ENCODE peak calls at places on chromosomes 12 and 14, in five cellular contexts. One of them, this sample, is unnamed. For H3K27me3 and H4K20me1, the result is how much of the 10 kb centered on the place peaks cover.

GRCh38 chr14:71354801-71355200 is 447.5 kb downstream of the PCNX1 start:
- DNase-seq in fibroblast of lung: peak
- DNase-seq in GM23338: peak
- DNase-seq in neural progenitor cell: peak
- DNase-seq in PC-3: peak
- DNase-seq in this sample: no peak

GRCh38 chr14:77763978-77764377 is 3.0 kb upstream of the SNW1 start:
- DNase-seq in GM23338: no peak
- DNase-seq in fibroblast of lung: no peak
- DNase-seq in PC-3: no peak
- DNase-seq in neural progenitor cell: peak
- DNase-seq in this sample: no peak

GRCh38 chr12:116372815-116373214 is 95.3 kb upstream of the MED13L start:
- DNase-seq in GM23338: no peak
- DNase-seq in PC-3: no peak
- DNase-seq in neural progenitor cell: no peak
- DNase-seq in fibroblast of lung: peak
- DNase-seq in this sample: no peak

GRCh38 chr12:73072214-73072613 is 800.0 kb downstream of the TRHDE start:
- DNase-seq in GM23338: no peak
- DNase-seq in neural progenitor cell: no peak
- DNase-seq in PC-3: no peak
- DNase-seq in fibroblast of lung: no peak
- DNase-seq in this sample: no peak

GRCh38 chr12:110670161-110670701 is 18.7 kb downstream of the HVCN1 start:
- DNase-seq in neural progenitor cell: no peak
- DNase-seq in PC-3: no peak
- DNase-seq in GM23338: no peak
- DNase-seq in fibroblast of lung: no peak
- DNase-seq in this sample: no peak

GRCh38 chr12:108597559-108598471 is at the start of gene TMEM119:
- DNase-seq in fibroblast of lung: peak
- DNase-seq in GM23338: no peak
- DNase-seq in neural progenitor cell: peak
- DNase-seq in PC-3: no peak
- DNase-seq in this sample: no peak

GRCh38 chr12:123056053-123056452 is 75.6 kb downstream of the ARL6IP4 start:
- DNase-seq in PC-3: no peak
- DNase-seq in fibroblast of lung: peak
- DNase-seq in neural progenitor cell: no peak
- DNase-seq in GM23338: no peak
- DNase-seq in this sample: peak

GRCh38 chr14:50451854-50452253 is 55.2 kb upstream of the CDKL1 start:
- DNase-seq in GM23338: no peak
- DNase-seq in neural progenitor cell: no peak
- DNase-seq in PC-3: no peak
- DNase-seq in fibroblast of lung: no peak
- DNase-seq in this sample: no peak

GRCh38 chr12:47938093-47938492 is 25.3 kb upstream of the TMEM106C start:
- DNase-seq in GM23338: no peak
- DNase-seq in neural progenitor cell: no peak
- DNase-seq in PC-3: peak
- DNase-seq in fibroblast of lung: peak
- DNase-seq in this sample: peak

GRCh38 chr14:96084796-96085195 is 45.6 kb downstream of the C14orf132 start:
- DNase-seq in neural progenitor cell: no peak
- DNase-seq in PC-3: no peak
- DNase-seq in fibroblast of lung: no peak
- DNase-seq in GM23338: no peak
- DNase-seq in this sample: no peak

GRCh38 chr12:19212245-19212644 is 82.7 kb downstream of the PLEKHA5 start:
- DNase-seq in neural progenitor cell: no peak
- DNase-seq in GM23338: no peak
- DNase-seq in PC-3: no peak
- DNase-seq in fibroblast of lung: no peak
- DNase-seq in this sample: no peak

GRCh38 chr14:92004062-92004461 is 35.8 kb downstream of the TRIP11 start:
- DNase-seq in PC-3: peak
- DNase-seq in GM23338: no peak
- DNase-seq in fibroblast of lung: no peak
- DNase-seq in neural progenitor cell: no peak
- DNase-seq in this sample: no peak

GRCh38 chr12:1306817-1307216 is 287.6 kb downstream of the FBXL14 start:
- DNase-seq in PC-3: no peak
- DNase-seq in fibroblast of lung: no peak
- DNase-seq in neural progenitor cell: no peak
- DNase-seq in GM23338: no peak
- DNase-seq in this sample: no peak

GRCh38 chr12:11622774-11623375 is 26.6 kb upstream of the ETV6 start:
- DNase-seq in fibroblast of lung: no peak
- DNase-seq in PC-3: peak
- DNase-seq in neural progenitor cell: no peak
- DNase-seq in GM23338: peak
- DNase-seq in this sample: peak

GRCh38 chr12:59115526-59115925 is 195.2 kb upstream of the LRIG3 start:
- DNase-seq in neural progenitor cell: no peak
- DNase-seq in GM23338: no peak
- DNase-seq in fibroblast of lung: peak
- DNase-seq in PC-3: no peak
- DNase-seq in this sample: no peak

GRCh38 chr12:124403273-124403672 is 108.4 kb downstream of the RFLNA start:
- DNase-seq in neural progenitor cell: no peak
- DNase-seq in GM23338: no peak
- DNase-seq in fibroblast of lung: no peak
- DNase-seq in PC-3: no peak
- DNase-seq in this sample: no peak

GRCh38 chr14:52153939-52154338 is 85.1 kb upstream of the NID2 start:
- DNase-seq in GM23338: no peak
- DNase-seq in neural progenitor cell: no peak
- DNase-seq in PC-3: no peak
- DNase-seq in fibroblast of lung: no peak
- DNase-seq in this sample: no peak

GRCh38 chr14:35533357-35534129 is 421 bp upstream of the INSM2 start:
- DNase-seq in fibroblast of lung: peak
- DNase-seq in GM23338: peak
- DNase-seq in neural progenitor cell: peak
- DNase-seq in PC-3: peak
- DNase-seq in this sample: peak
- H3K27me3 ChIP-seq in fibroblast of lung: under half
- H3K27me3 ChIP-seq in GM23338: half or more
- H3K27me3 ChIP-seq in neural progenitor cell: half or more
- H3K27me3 ChIP-seq in PC-3: half or more
- H3K27me3 ChIP-seq in this sample: under half

GRCh38 chr14:65329481-65329880 is 83.0 kb upstream of the FUT8 start:
- DNase-seq in fibroblast of lung: no peak
- DNase-seq in neural progenitor cell: no peak
- DNase-seq in GM23338: no peak
- DNase-seq in PC-3: no peak
- DNase-seq in this sample: no peak

GRCh38 chr14:65331652-65332051 is 80.9 kb upstream of the FUT8 start:
- DNase-seq in neural progenitor cell: no peak
- DNase-seq in PC-3: no peak
- DNase-seq in GM23338: no peak
- DNase-seq in fibroblast of lung: no peak
- DNase-seq in this sample: no peak

GRCh38 chr14:65332141-65332871 is 80.2 kb upstream of the FUT8 start:
- DNase-seq in fibroblast of lung: peak
- DNase-seq in PC-3: peak
- DNase-seq in GM23338: no peak
- DNase-seq in neural progenitor cell: no peak
- DNase-seq in this sample: no peak

GRCh38 chr14:65330416-65330815 is 82.1 kb upstream of the FUT8 start:
- DNase-seq in PC-3: no peak
- DNase-seq in neural progenitor cell: no peak
- DNase-seq in GM23338: no peak
- DNase-seq in fibroblast of lung: no peak
- DNase-seq in this sample: no peak

DNA sequence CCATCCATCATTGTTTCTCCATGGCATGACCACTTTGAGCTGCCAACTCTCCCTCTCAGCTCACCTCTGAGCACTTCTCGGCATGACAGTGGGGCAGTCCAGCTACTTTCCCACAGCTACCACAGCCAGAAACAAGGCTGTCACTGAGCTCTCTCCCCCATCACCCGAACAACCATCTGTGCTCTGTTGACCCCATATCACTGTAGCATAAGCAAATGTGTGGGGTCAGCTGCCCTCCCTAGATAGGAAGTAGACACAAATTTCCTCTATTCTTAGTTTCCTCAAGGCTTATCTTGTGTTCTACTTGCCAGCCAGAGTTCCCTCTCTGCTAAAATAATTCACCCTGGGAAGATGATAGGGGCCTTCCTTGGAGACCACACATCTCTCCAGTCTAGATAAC is 82.6 kb upstream of the FUT8 start:
- DNase-seq in neural progenitor cell: no peak
- DNase-seq in PC-3: no peak
- DNase-seq in GM23338: no peak
- DNase-seq in fibroblast of lung: no peak
- DNase-seq in this sample: no peak
- TF ChIP-seq EZH2 in neural progenitor cell: no peak
- TF ChIP-seq EZH2 in PC-3: no peak
- TF ChIP-seq EZH2 in GM23338: no peak
- TF ChIP-seq EZH2 in fibroblast of lung: no peak
- TF ChIP-seq EZH2 in this sample: no peak

DNA sequence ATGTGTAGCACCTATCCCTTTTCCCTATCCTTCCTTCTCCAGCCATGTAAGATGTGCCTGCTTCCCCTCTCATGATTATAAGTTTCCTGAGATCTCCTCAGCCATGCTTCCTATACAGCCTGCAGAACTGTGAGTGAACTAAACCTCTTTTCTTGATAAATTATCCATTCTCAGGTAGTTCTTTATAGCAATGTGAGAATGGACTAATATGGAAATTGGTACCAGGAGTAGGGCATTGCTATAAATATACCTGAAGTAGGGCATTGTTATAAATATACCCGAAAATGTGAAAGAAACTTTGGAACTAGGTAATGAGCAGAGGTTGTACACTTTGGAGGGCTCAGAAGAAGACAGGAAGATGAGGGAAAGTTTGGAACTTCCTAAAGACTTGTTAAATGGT is 48.9 kb downstream of the SDR9C7 start:
- DNase-seq in fibroblast of lung: no peak
- DNase-seq in neural progenitor cell: no peak
- DNase-seq in GM23338: no peak
- DNase-seq in PC-3: no peak
- DNase-seq in this sample: no peak
- H4K20me1 ChIP-seq in fibroblast of lung: under half
- H4K20me1 ChIP-seq in neural progenitor cell: under half
- H4K20me1 ChIP-seq in GM23338: under half
- H4K20me1 ChIP-seq in PC-3: under half
- H4K20me1 ChIP-seq in this sample: under half

GRCh38 chr12:94147991-94148840 is at the start of gene PLXNC1:
- DNase-seq in PC-3: no peak
- DNase-seq in GM23338: peak
- DNase-seq in neural progenitor cell: peak
- DNase-seq in fibroblast of lung: peak
- DNase-seq in this sample: no peak

GRCh38 chr12:94145231-94145979 is 3.0 kb upstream of the PLXNC1 start:
- DNase-seq in GM23338: no peak
- DNase-seq in neural progenitor cell: peak
- DNase-seq in PC-3: peak
- DNase-seq in fibroblast of lung: peak
- DNase-seq in this sample: no peak

GRCh38 chr12:94147377-94147990 is 893 bp upstream of the PLXNC1 start:
- DNase-seq in neural progenitor cell: no peak
- DNase-seq in GM23338: no peak
- DNase-seq in PC-3: no peak
- DNase-seq in fibroblast of lung: no peak
- DNase-seq in this sample: no peak

GRCh38 chr12:94143444-94143843 is 4.9 kb upstream of the PLXNC1 start:
- DNase-seq in PC-3: no peak
- DNase-seq in GM23338: no peak
- DNase-seq in neural progenitor cell: no peak
- DNase-seq in fibroblast of lung: no peak
- DNase-seq in this sample: no peak

DNA sequence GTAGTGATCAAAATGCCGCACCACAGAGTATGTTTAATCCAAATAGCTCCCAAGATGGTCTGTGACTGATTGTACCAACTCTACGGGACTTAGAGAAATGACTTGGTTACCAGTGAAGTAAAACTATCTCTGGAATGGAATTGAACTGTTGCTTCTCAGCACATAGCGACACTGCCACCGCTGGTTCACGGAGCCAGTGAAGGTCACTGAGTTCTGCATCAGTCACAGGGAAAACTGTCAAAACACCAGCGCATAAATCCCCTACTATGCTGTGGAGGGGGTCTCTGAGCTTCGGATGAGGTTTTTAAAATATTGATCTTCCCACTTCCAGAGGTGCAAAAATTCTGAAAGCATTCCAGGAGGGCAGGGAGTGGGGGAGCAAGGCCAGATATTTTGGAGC is 2.2 kb upstream of the PLXNC1 start:
- DNase-seq in GM23338: no peak
- DNase-seq in fibroblast of lung: no peak
- DNase-seq in neural progenitor cell: no peak
- DNase-seq in PC-3: no peak
- DNase-seq in this sample: no peak
- H3K27me3 ChIP-seq in GM23338: half or more
- H3K27me3 ChIP-seq in fibroblast of lung: half or more
- H3K27me3 ChIP-seq in neural progenitor cell: under half
- H3K27me3 ChIP-seq in PC-3: half or more
- H3K27me3 ChIP-seq in this sample: under half